ENCODE peak calls at places on chromosomes 7 and 10, in four cellular contexts. R is PC-9, C is epithelial cell of esophagus, G is GM23338. M is an unnamed sample.

GRCh38 chr7:46146454-46147255 is 225.6 kb upstream of the IGFBP3 start:
- DNase-seq in R (no peak), C (no peak), G (no peak), M (peak)

GRCh38 chr7:140745654-140746053 is 49.1 kb downstream of the NDUFB2 start:
- DNase-seq in R (no peak), C (no peak), G (no peak), M (no peak)

GRCh38 chr7:128302110-128302509 is 41.6 kb downstream of the RBM28 start:
- DNase-seq in R (no peak), C (no peak), G (no peak), M (no peak)

GRCh38 chr7:30845426-30846135 is 66.1 kb upstream of the AQP1 start:
- DNase-seq in R (peak), C (peak), G (no peak), M (peak)

GRCh38 chr10:23869548-23869947 is 339.4 kb upstream of the KIAA1217 start:
- DNase-seq in R (no peak), C (no peak), G (no peak), M (no peak)

GRCh38 chr7:30932562-30932961 is 20.9 kb downstream of the AQP1 start:
- DNase-seq in R (no peak), C (no peak), G (no peak), M (no peak)

GRCh38 chr10:67098460-67098859 is 172.6 kb downstream of the LRRTM3 start:
- DNase-seq in R (no peak), C (no peak), G (peak), M (no peak)

GRCh38 chr10:35819011-35819410 is 176.9 kb upstream of the FZD8 start:
- DNase-seq in R (no peak), C (no peak), G (no peak), M (no peak)

GRCh38 chr7:117479480-117480224 is at the start of gene CFTR:
- DNase-seq in R (no peak), C (peak), G (peak), M (no peak)

GRCh38 chr7:139860090-139860773 is 31.2 kb downstream of the TBXAS1 start:
- DNase-seq in R (no peak), C (no peak), G (no peak), M (no peak)

GRCh38 chr7:1401011-1401410 is 58.3 kb downstream of the MICALL2 start:
- DNase-seq in R (no peak), C (no peak), G (no peak), M (no peak)

GRCh38 chr10:25113231-25114035 is 61.4 kb upstream of the GPR158 start:
- DNase-seq in R (peak), C (peak), G (peak), M (peak)

GRCh38 chr7:135719688-135720087 is 8.3 kb downstream of the SLC13A4 start:
- DNase-seq in R (peak), C (no peak), G (no peak), M (no peak)

GRCh38 chr7:32516551-32517082 is 21.3 kb downstream of the AVL9 start:
- DNase-seq in R (no peak), C (no peak), G (no peak), M (no peak)

GRCh38 chr7:107690084-107690483 is 29.5 kb downstream of the SLC26A4 start:
- DNase-seq in R (no peak), C (no peak), G (no peak), M (no peak)

GRCh38 chr10:59907918-59908807 is 1.8 kb upstream of the CCDC6 start:
- DNase-seq in R (peak), C (peak), G (peak), M (peak)

GRCh38 chr7:45975847-45976484 is 54.9 kb upstream of the IGFBP3 start:
- DNase-seq in R (no peak), C (no peak), G (no peak), M (no peak)

GRCh38 chr7:106891545-106892410 is 26.7 kb downstream of the PIK3CG start:
- DNase-seq in R (no peak), C (peak), G (peak), M (no peak)

GRCh38 chr7:158648787-158649186 is 55.8 kb downstream of the NCAPG2 start:
- DNase-seq in R (peak), C (no peak), G (no peak), M (no peak)

GRCh38 chr7:44158873-44159631 is 17.9 kb upstream of the MYL7 start:
- DNase-seq in R (no peak), C (no peak), G (no peak), M (no peak)

GRCh38 chr7:13920053-13920697 is 69.3 kb downstream of the ETV1 start:
- DNase-seq in R (peak), C (peak), G (peak), M (peak)

GRCh38 chr7:26250239-26250638 is 41.4 kb upstream of the SNX10 start:
- DNase-seq in R (no peak), C (no peak), G (no peak), M (no peak)

GRCh38 chr10:95445223-95445836 is 115.8 kb downstream of the SORBS1 start:
- DNase-seq in R (no peak), C (peak), G (no peak), M (peak)

GRCh38 chr7:122532406-122533269 is 166.3 kb downstream of the RNF133 start:
- DNase-seq in R (no peak), C (peak), G (peak), M (peak)

GRCh38 chr10:7789390-7789789 is 1.4 kb downstream of the ATP5F1C start:
- DNase-seq in R (no peak), C (peak), G (no peak), M (peak)

GRCh38 chr10:129761981-129762956 is 201.8 kb downstream of the EBF3 start:
- DNase-seq in R (no peak), C (no peak), G (no peak), M (no peak)

GRCh38 chr10:113736576-113736975 is 14.9 kb upstream of the PLEKHS1 start:
- DNase-seq in R (no peak), C (no peak), G (no peak), M (no peak)

GRCh38 chr10:114548662-114549061 is 109.4 kb downstream of the ABLIM1 start:
- DNase-seq in R (no peak), C (peak), G (peak), M (peak)

GRCh38 chr10:110115784-110116520 is 91.5 kb upstream of the MXI1 start:
- DNase-seq in R (no peak), C (peak), G (no peak), M (no peak)

GRCh38 chr7:94561841-94562514 is 52.4 kb downstream of the CASD1 start:
- DNase-seq in R (no peak), C (peak), G (no peak), M (peak)

GRCh38 chr7:152619027-152619739 is 56.8 kb downstream of the XRCC2 start:
- DNase-seq in R (no peak), C (no peak), G (no peak), M (no peak)
- TF ChIP-seq CTCF in R (peak), C (no peak), G (no peak), M (no peak)

GRCh38 chr10:77907900-77908717 is 18.4 kb downstream of the DLG5 start:
- DNase-seq in R (no peak), C (peak), G (peak), M (peak)
- TF ChIP-seq CTCF in R (peak), C (peak), G (peak), M (peak)

DNA sequence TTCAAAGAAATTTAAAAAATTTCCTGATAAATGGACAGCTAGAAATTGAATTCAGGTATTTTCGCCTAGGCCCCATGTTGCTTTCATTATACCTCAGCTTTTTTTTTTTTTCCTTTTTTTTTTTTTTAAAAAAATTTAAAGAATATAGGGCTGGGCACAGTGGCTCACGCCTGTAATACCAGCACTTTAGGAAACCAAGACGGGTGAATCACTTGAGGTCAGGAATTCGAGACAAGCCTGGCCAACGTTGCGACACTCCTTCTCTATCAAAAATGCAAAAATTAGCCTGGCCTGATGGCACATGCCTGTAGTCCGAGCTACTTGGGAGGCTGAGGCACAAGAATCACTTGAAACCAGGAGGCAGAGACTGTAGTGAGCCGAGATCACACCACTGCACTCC is 334.0 kb downstream of the SORCS1 start:
- DNase-seq in R (no peak), C (no peak), G (no peak), M (peak)
- TF ChIP-seq CTCF in R (no peak), C (no peak), G (no peak), M (no peak)

GRCh38 chr7:36984710-36985308 is 260.5 kb upstream of the AOAH start:
- DNase-seq in R (no peak), C (no peak), G (no peak), M (no peak)

GRCh38 chr7:36986429-36987362 is 262.4 kb upstream of the AOAH start:
- DNase-seq in R (no peak), C (peak), G (peak), M (peak)

GRCh38 chr7:36985866-36986402 is 261.6 kb upstream of the AOAH start:
- DNase-seq in R (no peak), C (no peak), G (no peak), M (no peak)

GRCh38 chr7:36984051-36984492 is 259.8 kb upstream of the AOAH start:
- DNase-seq in R (no peak), C (no peak), G (no peak), M (no peak)

GRCh38 chr7:36987363-36987724 is 263.1 kb upstream of the AOAH start:
- DNase-seq in R (no peak), C (no peak), G (no peak), M (no peak)
- TF ChIP-seq CTCF in R (peak), C (no peak), G (peak), M (no peak)

GRCh38 chr10:132464256-132465192 is 67.5 kb downstream of the PWWP2B start:
- DNase-seq in R (no peak), C (no peak), G (no peak), M (no peak)

GRCh38 chr10:132462463-132463332 is 65.7 kb downstream of the PWWP2B start:
- DNase-seq in R (no peak), C (no peak), G (no peak), M (no peak)

GRCh38 chr10:132465193-132465888 is 68.3 kb downstream of the PWWP2B start:
- DNase-seq in R (no peak), C (no peak), G (peak), M (no peak)

GRCh38 chr10:132461683-132462231 is 64.8 kb downstream of the PWWP2B start:
- DNase-seq in R (no peak), C (peak), G (no peak), M (no peak)

GRCh38 chr10:132463333-132464255 is 66.6 kb downstream of the PWWP2B start:
- DNase-seq in R (no peak), C (peak), G (no peak), M (no peak)
- TF ChIP-seq CTCF in R (no peak), C (no peak), G (no peak), M (no peak)

GRCh38 chr7:22934023-22934422 is 79.9 kb downstream of the HYCC1 start:
- DNase-seq in R (no peak), C (no peak), G (peak), M (no peak)
- TF ChIP-seq CTCF in R (no peak), C (no peak), G (no peak), M (no peak)

GRCh38 chr7:24821045-24821853 is 64.0 kb upstream of the GSDME start:
- DNase-seq in R (peak), C (peak), G (no peak), M (peak)
- TF ChIP-seq CTCF in R (peak), C (peak), G (no peak), M (peak)

GRCh38 chr10:70481105-70481504 is 2.5 kb downstream of the PALD1 start:
- DNase-seq in R (no peak), C (no peak), G (no peak), M (no peak)

GRCh38 chr10:70482982-70483760 is 4.6 kb downstream of the PALD1 start:
- DNase-seq in R (no peak), C (no peak), G (no peak), M (no peak)

GRCh38 chr10:70480254-70480861 is 1.8 kb downstream of the PALD1 start:
- DNase-seq in R (no peak), C (no peak), G (no peak), M (no peak)

GRCh38 chr10:70479626-70480253 is 1.2 kb downstream of the PALD1 start:
- DNase-seq in R (no peak), C (no peak), G (peak), M (no peak)

GRCh38 chr10:70481831-70482530 is 3.4 kb downstream of the PALD1 start:
- DNase-seq in R (no peak), C (no peak), G (no peak), M (no peak)
- TF ChIP-seq CTCF in R (no peak), C (no peak), G (no peak), M (no peak)

GRCh38 chr10:93697207-93697606 is 5.2 kb downstream of the FRA10AC1 start:
- DNase-seq in R (no peak), C (no peak), G (peak), M (no peak)
- TF ChIP-seq CTCF in R (peak), C (no peak), G (peak), M (peak)

GRCh38 chr7:24755096-24755495 is 2.2 kb downstream of the GSDME start:
- DNase-seq in R (no peak), C (peak), G (no peak), M (peak)

GRCh38 chr7:24755541-24756416 is 1.5 kb downstream of the GSDME start:
- DNase-seq in R (no peak), C (peak), G (no peak), M (peak)

GRCh38 chr7:24757799-24758275 is 573 bp upstream of the GSDME start:
- DNase-seq in R (peak), C (peak), G (peak), M (peak)

GRCh38 chr7:24756545-24756988 is 697 bp downstream of the GSDME start:
- DNase-seq in R (no peak), C (no peak), G (no peak), M (no peak)

DNA sequence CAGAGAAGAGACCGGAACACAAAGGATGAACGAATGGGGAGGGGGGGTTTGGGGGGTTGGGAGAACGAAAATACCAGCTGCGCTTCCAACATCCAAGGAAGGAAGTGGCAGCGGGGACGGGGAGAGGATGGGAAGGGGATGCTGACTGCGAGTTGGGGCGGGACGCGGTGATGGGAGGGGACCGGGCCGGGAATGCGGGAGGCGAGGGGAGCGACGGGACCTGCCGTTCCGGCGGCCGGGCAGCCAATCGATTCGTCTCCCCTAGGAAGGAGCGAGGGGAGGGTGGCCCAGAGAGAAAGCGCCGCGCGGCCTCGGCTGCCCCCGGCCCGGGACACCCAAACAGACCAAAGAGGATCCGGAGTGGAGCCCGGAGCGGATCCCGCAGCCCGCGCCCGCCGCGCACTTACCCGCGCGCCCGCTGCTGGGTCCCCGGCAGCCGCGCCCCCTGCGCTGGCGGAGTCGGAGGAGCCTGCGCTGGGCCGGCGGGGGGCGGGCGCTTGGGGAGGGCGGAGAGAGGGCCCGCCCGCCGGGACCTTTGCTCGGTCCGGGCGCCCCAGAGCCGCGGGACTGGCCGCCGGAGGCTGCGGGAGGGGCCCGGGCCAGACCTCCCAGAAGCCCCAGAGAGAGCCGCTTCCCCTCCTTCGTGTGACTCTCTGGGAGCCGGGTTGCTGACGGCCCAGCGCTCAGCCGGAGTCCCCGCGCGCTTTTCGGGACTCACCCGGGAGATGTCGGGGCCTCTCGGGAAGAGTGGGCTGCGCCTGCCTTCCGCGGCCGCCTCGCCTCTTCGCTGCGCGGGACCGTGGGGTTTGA is at the start of gene GSDME:
- DNase-seq in R (no peak), C (peak), G (peak), M (peak)
- TF ChIP-seq CTCF in R (no peak), C (no peak), G (no peak), M (no peak)

M was measured in MCF 10A.